ENCODE peak calls at places on chromosomes 6 and 20, in six cellular contexts. K is NCI-H1694 treated with DMSO at 0.1 percent for 48 hours; F is activated CD8-positive, alpha-beta T cell treated with anti-CD3 and anti-CD28 coated beads, Interleukin-2, amount 10 ng/mL, durations not matched to agents 7 days and 5 days; X is EH; P is central memory CD4-positive, alpha-beta T cell; O is fibroblast of mammary gland. R is an unnamed sample.

GRCh38 chr6:53020005-53020744 is 25.1 kb upstream of the GSTA4 start:
- DNase-seq in K (no peak), F (no peak), X (no peak), P (no peak), O (no peak), R (no peak)

GRCh38 chr6:161141173-161141572 is 132.7 kb downstream of the AGPAT4 start:
- DNase-seq in K (no peak), F (no peak), X (no peak), P (no peak), O (peak; percentile 19), R (no peak)

GRCh38 chr20:29443819-29444218 is 1813.6 kb upstream of the DEFB115 start:
- DNase-seq in K (no peak), F (no peak), X (peak; percentile 19), P (no peak), O (no peak), R (peak; percentile 48)

GRCh38 chr6:56378507-56378906 is 131.1 kb upstream of the COL21A1 start:
- DNase-seq in K (no peak), F (no peak), X (no peak), P (no peak), O (no peak), R (no peak)

GRCh38 chr20:49595811-49596545 is 28.0 kb upstream of the PTGIS start:
- DNase-seq in K (no peak), F (peak; percentile 78), X (peak; percentile 65), P (no peak), O (peak; percentile 73), R (no peak)

GRCh38 chr6:52144196-52145076 is 41.7 kb upstream of the IL17A start:
- DNase-seq in K (no peak), F (no peak), X (no peak), P (no peak), O (no peak), R (no peak)

GRCh38 chr6:13331516-13332348 is 3.4 kb upstream of the TBC1D7 start:
- DNase-seq in K (peak; percentile 37), F (no peak), X (peak; percentile 41), P (no peak), O (peak; percentile 44), R (no peak)

GRCh38 chr20:9955646-9956045 is 79.1 kb upstream of the ANKEF1 start:
- DNase-seq in K (no peak), F (no peak), X (no peak), P (no peak), O (peak; percentile 35), R (no peak)

GRCh38 chr6:89145461-89145961 is 344 bp upstream of the PM20D2 start:
- DNase-seq in K (peak; percentile 82), F (peak; percentile 57), X (peak; percentile 30), P (peak; percentile 39), O (peak; percentile 41), R (peak; percentile 52)

GRCh38 chr6:144008501-144009245 is 614 bp upstream of the PLAGL1 start:
- DNase-seq in K (no peak), F (no peak), X (peak; percentile 1), P (no peak), O (no peak), R (no peak)

GRCh38 chr20:18103497-18103896 is 34.2 kb upstream of the KAT14 start:
- DNase-seq in K (no peak), F (no peak), X (no peak), P (no peak), O (no peak), R (no peak)

GRCh38 chr6:144284753-144285547 is at the start of gene UTRN:
- DNase-seq in K (peak; percentile 13), F (peak; percentile 53), X (peak; percentile 88), P (peak; percentile 29), O (peak; percentile 78), R (no peak)

GRCh38 chr20:59933296-59933848 is at the start of gene SYCP2:
- DNase-seq in K (no peak), F (peak; percentile 59), X (peak; percentile 63), P (peak; percentile 64), O (peak; percentile 35), R (no peak)

GRCh38 chr20:8271727-8272126 is 139.7 kb downstream of the PLCB1 start:
- DNase-seq in K (no peak), F (no peak), X (peak; percentile 27), P (no peak), O (no peak), R (no peak)

GRCh38 chr20:52105045-52105572 is 86.5 kb downstream of the ZFP64 start:
- DNase-seq in K (no peak), F (no peak), X (peak; percentile 50), P (no peak), O (peak; percentile 28), R (no peak)

GRCh38 chr6:34018026-34018425 is 127.9 kb downstream of the GRM4 start:
- DNase-seq in K (no peak), F (no peak), X (no peak), P (no peak), O (no peak), R (no peak)

GRCh38 chr6:145562771-145563615 is 172.3 kb downstream of the EPM2A start:
- DNase-seq in K (no peak), F (no peak), X (peak; percentile 40), P (no peak), O (peak; percentile 23), R (no peak)

GRCh38 chr6:4858194-4859028 is 82.2 kb downstream of the CDYL start:
- DNase-seq in K (no peak), F (no peak), X (no peak), P (no peak), O (no peak), R (no peak)

GRCh38 chr6:167904791-167905190 is 78.1 kb downstream of the AFDN start:
- DNase-seq in K (no peak), F (no peak), X (no peak), P (no peak), O (no peak), R (no peak)

GRCh38 chr20:19995220-19995863 is 21.8 kb upstream of the NAA20 start:
- DNase-seq in K (peak; percentile 65), F (peak; percentile 42), X (peak; percentile 80), P (peak; percentile 34), O (peak; percentile 74), R (peak; percentile 12)

GRCh38 chr20:58344741-58345140 is 35.2 kb downstream of the RAB22A start:
- DNase-seq in K (no peak), F (no peak), X (peak; percentile 70), P (no peak), O (peak; percentile 44), R (no peak)

GRCh38 chr6:4957521-4958231 is 46.2 kb downstream of the RPP40 start:
- DNase-seq in K (no peak), F (no peak), X (peak; percentile 27), P (no peak), O (peak; percentile 38), R (no peak)

GRCh38 chr20:32538526-32538918 is 46.6 kb downstream of the NOL4L start:
- DNase-seq in K (no peak), F (peak; percentile 45), X (no peak), P (peak; percentile 60), O (no peak), R (no peak)

GRCh38 chr6:50720623-50721022 is 7.3 kb downstream of the TFAP2D start:
- DNase-seq in K (no peak), F (no peak), X (no peak), P (no peak), O (peak; percentile 4), R (no peak)

GRCh38 chr6:18148304-18149025 is 6.4 kb downstream of the TPMT start:
- DNase-seq in K (no peak), F (no peak), X (peak; percentile 96), P (no peak), O (peak; percentile 98), R (no peak)

GRCh38 chr20:56630086-56630493 is 984 bp downstream of the TFAP2C start:
- DNase-seq in K (no peak), F (no peak), X (peak; percentile 89), P (no peak), O (peak; percentile 56), R (no peak)

GRCh38 chr6:149271348-149272340 is 45.9 kb upstream of the TAB2 start:
- DNase-seq in K (no peak), F (peak; percentile 69), X (no peak), P (peak; percentile 18), O (peak; percentile 66), R (peak; percentile 67)

R was measured in GM12864.